ENCODE peak calls at places on chromosomes 6 and 20, in nine cellular contexts. X is heart left ventricle, M is left ventricle myocardium inferior, K is cardiac muscle cell, V is esophagus muscularis mucosa, I is stomach, P is PC-3, C is spleen, R is A549. B is an unnamed sample.

GRCh38 chr20:61303675-61304074 is 51.6 kb downstream of the CDH4 start:
- DNase-seq in C (peak; percentile 62), P (no peak), X (no peak), V (no peak), K (no peak), M (no peak), R (no peak), I (no peak), B (peak; percentile 59)

GRCh38 chr6:13360671-13361540 is 32.6 kb upstream of the TBC1D7 start:
- DNase-seq in K (peak; percentile 88), V (no peak), C (no peak), I (no peak), P (no peak), R (no peak), X (peak; percentile 69), M (peak; percentile 67), B (no peak)

GRCh38 chr6:163324928-163325784 is 89.4 kb upstream of the QKI start:
- DNase-seq in C (no peak), P (peak; percentile 62), K (peak; percentile 56), V (no peak), I (peak; percentile 52), R (peak; percentile 75), M (peak; percentile 51), X (peak; percentile 58), B (peak; percentile 33)

GRCh38 chr20:24535956-24536730 is 66.7 kb downstream of the SYNDIG1 start:
- DNase-seq in X (no peak), M (no peak), P (no peak), R (no peak), C (no peak), V (no peak), I (no peak), K (no peak), B (no peak)

GRCh38 chr20:52076164-52076563 is 115.4 kb downstream of the ZFP64 start:
- DNase-seq in I (no peak), P (peak; percentile 20), C (no peak), X (no peak), R (no peak), M (no peak), K (peak; percentile 7), V (no peak), B (no peak)

GRCh38 chr6:91826128-91826527 is 1239.3 kb upstream of the MAP3K7 start:
- DNase-seq in M (no peak), P (no peak), V (no peak), I (no peak), C (no peak), X (no peak), R (no peak), K (no peak), B (no peak)

GRCh38 chr6:157241411-157241979 is 81.8 kb downstream of the TMEM242 start:
- DNase-seq in P (peak; percentile 3), R (no peak), I (peak; percentile 34), C (peak; percentile 13), X (no peak), M (no peak), K (no peak), V (no peak), B (no peak)

GRCh38 chr6:3195377-3195694 is 32.1 kb downstream of the TUBB2B start:
- DNase-seq in K (no peak), C (no peak), P (no peak), R (no peak), M (no peak), V (no peak), X (no peak), I (no peak), B (no peak)

GRCh38 chr6:63295553-63295952 is 24.2 kb downstream of the LGSN start:
- DNase-seq in C (no peak), I (no peak), R (no peak), X (no peak), V (no peak), P (no peak), K (no peak), M (no peak), B (no peak)

GRCh38 chr6:52643158-52643557 is 27.8 kb upstream of the TMEM14A start:
- DNase-seq in I (no peak), R (no peak), M (no peak), X (no peak), C (no peak), P (no peak), K (no peak), V (no peak), B (no peak)

GRCh38 chr6:168698923-168699322 is 257.9 kb downstream of the SMOC2 start:
- DNase-seq in M (no peak), P (no peak), I (no peak), R (no peak), K (no peak), X (no peak), V (no peak), C (no peak), B (no peak)

GRCh38 chr20:61434361-61434781 is 182.3 kb downstream of the CDH4 start:
- DNase-seq in I (no peak), K (peak; percentile 6), X (no peak), R (no peak), C (no peak), V (no peak), M (no peak), P (no peak), B (no peak)

GRCh38 chr6:106702451-106703110 is 73.2 kb downstream of the QRSL1 start:
- DNase-seq in P (no peak), M (no peak), V (no peak), C (no peak), K (no peak), R (no peak), X (no peak), I (peak; percentile 80), B (peak; percentile 80)

GRCh38 chr6:169962604-169963469 is 211.4 kb downstream of the ERMARD start:
- DNase-seq in V (no peak), X (no peak), I (peak; percentile 20), C (peak; percentile 71), R (no peak), M (no peak), P (no peak), K (no peak), B (peak; percentile 2)

GRCh38 chr6:99912657-99913056 is 81.4 kb downstream of the MCHR2 start:
- DNase-seq in M (no peak), V (no peak), P (no peak), I (no peak), R (no peak), X (no peak), C (no peak), K (no peak), B (no peak)

GRCh38 chr6:31829633-31830492 is 2.3 kb downstream of the HSPA1B start:
- DNase-seq in K (peak; percentile 69), C (peak; percentile 78), X (no peak), V (no peak), R (peak; percentile 51), M (no peak), P (peak; percentile 65), I (no peak), B (no peak)

GRCh38 chr20:57894522-57894921 is 184.7 kb upstream of the PMEPA1 start:
- DNase-seq in I (no peak), X (no peak), R (no peak), M (no peak), K (no peak), V (no peak), C (no peak), P (no peak), B (no peak)
- H3K27ac ChIP-seq in I (no peak overlapping the region), X (no peak overlapping the region), R (no peak overlapping the region), M (no peak overlapping the region), K (no peak overlapping the region), V (no peak overlapping the region), C (no peak overlapping the region), P (no peak overlapping the region), B (no peak overlapping the region)

GRCh38 chr20:47627540-47627939 is 125.9 kb downstream of the NCOA3 start:
- DNase-seq in X (no peak), R (no peak), I (no peak), M (no peak), C (no peak), V (no peak), K (no peak), P (no peak), B (no peak)

GRCh38 chr20:47618479-47618878 is 116.8 kb downstream of the NCOA3 start:
- DNase-seq in R (no peak), V (no peak), C (no peak), K (no peak), X (no peak), M (no peak), I (no peak), P (no peak), B (no peak)

GRCh38 chr20:47620808-47621805 is 119.4 kb downstream of the NCOA3 start:
- DNase-seq in P (peak; percentile 86), X (no peak), V (no peak), I (no peak), R (peak; percentile 71), C (no peak), M (no peak), K (peak; percentile 82), B (no peak)

GRCh38 chr20:47622118-47622665 is 120.5 kb downstream of the NCOA3 start:
- DNase-seq in I (no peak), M (no peak), R (no peak), C (no peak), P (no peak), V (no peak), K (no peak), X (no peak), B (no peak)
- H3K4me1 ChIP-seq in I (peaks cover 16% of the 10 kb centered on the region), M (peaks cover 21% of the 10 kb centered on the region), R (peaks cover 42% of the 10 kb centered on the region), C (peaks cover 54% of the 10 kb centered on the region), P (peaks cover 5% of the 10 kb centered on the region), V (no peaks in the 10 kb centered on the region), K (no peaks in the 10 kb centered on the region), X (peaks cover 19% of the 10 kb centered on the region), B (no peaks in the 10 kb centered on the region)

GRCh38 chr6:144350176-144350575 is 65.0 kb downstream of the UTRN start:
- DNase-seq in R (no peak), V (no peak), I (no peak), K (no peak), X (no peak), C (no peak), P (no peak), M (no peak), B (no peak)
- H3K4me3 ChIP-seq in R (no peak overlapping the region), V (no peak overlapping the region), I (no peak overlapping the region), K (no peak overlapping the region), X (peak overlapping the region; percentile 1), C (no peak overlapping the region), P (peak overlapping the region; percentile 26), M (peak overlapping the region; percentile 39), B (no peak overlapping the region)

GRCh38 chr20:31908424-31908823 is 38.0 kb downstream of the TTLL9 start:
- DNase-seq in K (no peak), P (peak; percentile 7), V (no peak), X (no peak), M (no peak), I (no peak), C (no peak), R (no peak), B (no peak)

GRCh38 chr20:31909253-31910070 is 39.0 kb downstream of the TTLL9 start:
- DNase-seq in R (no peak), P (no peak), I (no peak), V (no peak), X (no peak), M (no peak), C (no peak), K (no peak), B (no peak)

GRCh38 chr20:31906001-31906400 is 35.6 kb downstream of the TTLL9 start:
- DNase-seq in C (no peak), P (no peak), I (no peak), X (no peak), V (no peak), M (no peak), R (no peak), K (no peak), B (no peak)

GRCh38 chr20:31907046-31907445 is 36.6 kb downstream of the TTLL9 start:
- DNase-seq in V (no peak), M (no peak), R (no peak), P (no peak), K (no peak), X (no peak), C (no peak), I (no peak), B (no peak)

GRCh38 chr20:31908016-31908415 is 37.6 kb downstream of the TTLL9 start:
- DNase-seq in M (no peak), C (no peak), X (no peak), I (no peak), V (no peak), K (no peak), P (no peak), R (no peak), B (no peak)
- H3K27ac ChIP-seq in M (no peak overlapping the region), C (no peak overlapping the region), X (no peak overlapping the region), I (no peak overlapping the region), V (no peak overlapping the region), K (no peak overlapping the region), P (no peak overlapping the region), R (no peak overlapping the region), B (no peak overlapping the region)